ENCODE peak calls at places on chromosome 12, in nine cellular contexts. J, H, S, R, K, X, C, D and G are unnamed samples.

GRCh38 chr12:49636979-49637378 is 13.6 kb downstream of the PRPF40B start:
- DNase-seq in J (peak), H (no peak), S (no peak), R (peak), K (peak), X (peak), C (peak), D (peak), G (peak)

GRCh38 chr12:10235761-10236631 is 23.3 kb downstream of the GABARAPL1 start:
- DNase-seq in J (no peak), H (no peak), S (no peak), R (peak), K (peak), X (no peak), C (no peak), D (no peak), G (peak)

GRCh38 chr12:55829967-55830600 is 697 bp upstream of the DNAJC14 start:
- DNase-seq in J (no peak), H (peak), S (no peak), R (no peak), K (peak), X (no peak), C (no peak), D (no peak), G (peak)

GRCh38 chr12:96447256-96447655 is 42.1 kb upstream of the CFAP54 start:
- DNase-seq in J (no peak), H (no peak), S (no peak), R (no peak), K (no peak), X (no peak), C (no peak), D (no peak), G (no peak)

GRCh38 chr12:92028039-92028709 is 117.5 kb downstream of the BTG1 start:
- DNase-seq in J (no peak), H (no peak), S (no peak), R (peak), K (no peak), X (peak), C (no peak), D (peak), G (no peak)

GRCh38 chr12:121990692-121991603 is 30.7 kb upstream of the BCL7A start:
- DNase-seq in J (no peak), H (no peak), S (peak), R (peak), K (no peak), X (no peak), C (no peak), D (no peak), G (peak)

GRCh38 chr12:120620624-120621023 is 19.8 kb upstream of the CABP1 start:
- DNase-seq in J (no peak), H (no peak), S (no peak), R (no peak), K (no peak), X (peak), C (no peak), D (no peak), G (no peak)

GRCh38 chr12:6372403-6373003 is 2.9 kb downstream of the SCNN1A start:
- DNase-seq in J (peak), H (no peak), S (no peak), R (peak), K (peak), X (peak), C (peak), D (peak), G (no peak)

GRCh38 chr12:38892090-38892786 is 13.2 kb downstream of the CPNE8 start:
- DNase-seq in J (no peak), H (peak), S (peak), R (no peak), K (no peak), X (peak), C (no peak), D (no peak), G (no peak)

GRCh38 chr12:59005195-59005961 is 85.1 kb upstream of the LRIG3 start:
- DNase-seq in J (no peak), H (no peak), S (no peak), R (peak), K (no peak), X (no peak), C (no peak), D (peak), G (no peak)

GRCh38 chr12:106248849-106249371 is 1.1 kb upstream of the CKAP4 start:
- DNase-seq in J (no peak), H (no peak), S (peak), R (peak), K (no peak), X (peak), C (peak), D (no peak), G (no peak)

GRCh38 chr12:132866251-132866828 is 21.1 kb downstream of the CHFR start:
- DNase-seq in J (peak), H (no peak), S (no peak), R (peak), K (peak), X (peak), C (peak), D (peak), G (no peak)

GRCh38 chr12:79698966-79699365 is 8.2 kb upstream of the PAWR start:
- DNase-seq in J (no peak), H (no peak), S (no peak), R (no peak), K (no peak), X (no peak), C (no peak), D (no peak), G (no peak)

GRCh38 chr12:131850856-131851559 is 22.8 kb downstream of the MMP17 start:
- DNase-seq in J (no peak), H (peak), S (peak), R (no peak), K (no peak), X (no peak), C (no peak), D (no peak), G (no peak)

GRCh38 chr12:8860165-8860961 is 37.9 kb downstream of the A2ML1 start:
- DNase-seq in J (peak), H (no peak), S (peak), R (peak), K (peak), X (peak), C (peak), D (no peak), G (peak)

GRCh38 chr12:96247567-96247962 is 53.4 kb downstream of the ELK3 start:
- DNase-seq in J (no peak), H (no peak), S (no peak), R (peak), K (no peak), X (peak), C (no peak), D (no peak), G (no peak)

GRCh38 chr12:57430117-57430930 is 519 bp downstream of the R3HDM2 start:
- DNase-seq in J (peak), H (peak), S (no peak), R (peak), K (peak), X (peak), C (peak), D (no peak), G (no peak)

GRCh38 chr12:110347767-110348166 is 55.7 kb downstream of the ANAPC7 start:
- DNase-seq in J (no peak), H (no peak), S (no peak), R (no peak), K (no peak), X (no peak), C (no peak), D (no peak), G (no peak)
- TF ChIP-seq CTCF in J (no peak), H (no peak), S (no peak), R (no peak), K (no peak), X (no peak), C (no peak), D (no peak), G (no peak)

GRCh38 chr12:51025182-51025747 is 919 bp downstream of the SLC11A2 start:
- DNase-seq in J (no peak), H (no peak), S (peak), R (peak), K (no peak), X (no peak), C (no peak), D (no peak), G (no peak)

GRCh38 chr12:51027342-51027835 is 1.2 kb upstream of the SLC11A2 start:
- DNase-seq in J (no peak), H (no peak), S (no peak), R (no peak), K (no peak), X (no peak), C (no peak), D (no peak), G (no peak)

GRCh38 chr12:51028811-51029146 is 2.6 kb upstream of the SLC11A2 start:
- DNase-seq in J (no peak), H (no peak), S (no peak), R (no peak), K (no peak), X (peak), C (no peak), D (no peak), G (no peak)

GRCh38 chr12:51025748-51026654 is at the start of gene SLC11A2:
- DNase-seq in J (peak), H (peak), S (peak), R (peak), K (peak), X (peak), C (peak), D (peak), G (peak)

DNA sequence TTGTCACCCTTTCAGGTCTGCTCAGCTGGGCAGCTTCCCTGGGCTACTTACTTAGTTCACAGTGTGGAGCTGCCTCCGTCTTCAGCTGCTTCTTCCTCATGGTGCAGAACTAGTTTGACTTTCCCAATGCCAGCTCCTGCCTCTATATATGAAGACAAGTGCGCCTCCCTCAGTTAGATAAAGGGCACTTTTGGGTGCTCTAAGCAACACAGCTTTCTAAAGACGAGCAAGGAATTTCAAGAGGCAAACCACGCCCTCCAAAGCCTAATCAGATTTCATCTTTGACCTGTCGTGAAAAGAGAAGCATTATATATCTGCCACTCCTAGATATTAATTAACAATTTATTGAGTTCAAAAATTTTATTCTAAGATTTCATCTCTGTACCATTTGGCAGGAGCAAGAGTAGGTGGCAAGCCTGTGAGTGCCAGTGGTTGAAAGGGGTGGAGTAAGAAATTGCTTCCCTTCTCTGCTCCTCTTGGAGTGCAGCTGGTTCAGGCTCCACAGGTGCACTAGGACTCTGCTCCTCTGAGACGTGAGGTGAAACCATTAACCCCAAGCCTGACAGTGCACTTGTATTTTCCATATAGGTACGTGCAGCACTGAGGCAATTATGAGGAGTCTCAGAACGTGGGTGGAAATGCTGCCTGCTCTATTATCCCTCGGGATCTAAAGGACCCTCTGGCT is 2.1 kb upstream of the SLC11A2 start:
- DNase-seq in J (peak), H (no peak), S (no peak), R (peak), K (peak), X (peak), C (peak), D (no peak), G (no peak)
- TF ChIP-seq CTCF in J (peak), H (peak), S (peak), R (peak), K (peak), X (peak), C (peak), D (peak), G (peak)

GRCh38 chr12:112980491-112981158 is 2.3 kb downstream of the OAS2 start:
- DNase-seq in J (no peak), H (no peak), S (no peak), R (no peak), K (no peak), X (no peak), C (no peak), D (no peak), G (no peak)
- TF ChIP-seq CTCF in J (no peak), H (no peak), S (no peak), R (no peak), K (no peak), X (no peak), C (no peak), D (no peak), G (no peak)

GRCh38 chr12:103780992-103781391 is 60.0 kb downstream of the NT5DC3 start:
- DNase-seq in J (no peak), H (no peak), S (no peak), R (no peak), K (no peak), X (no peak), C (no peak), D (no peak), G (no peak)

GRCh38 chr12:103785243-103786031 is 55.6 kb downstream of the NT5DC3 start:
- DNase-seq in J (no peak), H (no peak), S (no peak), R (no peak), K (no peak), X (no peak), C (no peak), D (no peak), G (no peak)

GRCh38 chr12:103786201-103786600 is 54.8 kb downstream of the NT5DC3 start:
- DNase-seq in J (no peak), H (no peak), S (no peak), R (no peak), K (no peak), X (no peak), C (no peak), D (no peak), G (no peak)

GRCh38 chr12:103782399-103782798 is 58.6 kb downstream of the NT5DC3 start:
- DNase-seq in J (no peak), H (no peak), S (no peak), R (no peak), K (no peak), X (no peak), C (no peak), D (no peak), G (no peak)

DNA sequence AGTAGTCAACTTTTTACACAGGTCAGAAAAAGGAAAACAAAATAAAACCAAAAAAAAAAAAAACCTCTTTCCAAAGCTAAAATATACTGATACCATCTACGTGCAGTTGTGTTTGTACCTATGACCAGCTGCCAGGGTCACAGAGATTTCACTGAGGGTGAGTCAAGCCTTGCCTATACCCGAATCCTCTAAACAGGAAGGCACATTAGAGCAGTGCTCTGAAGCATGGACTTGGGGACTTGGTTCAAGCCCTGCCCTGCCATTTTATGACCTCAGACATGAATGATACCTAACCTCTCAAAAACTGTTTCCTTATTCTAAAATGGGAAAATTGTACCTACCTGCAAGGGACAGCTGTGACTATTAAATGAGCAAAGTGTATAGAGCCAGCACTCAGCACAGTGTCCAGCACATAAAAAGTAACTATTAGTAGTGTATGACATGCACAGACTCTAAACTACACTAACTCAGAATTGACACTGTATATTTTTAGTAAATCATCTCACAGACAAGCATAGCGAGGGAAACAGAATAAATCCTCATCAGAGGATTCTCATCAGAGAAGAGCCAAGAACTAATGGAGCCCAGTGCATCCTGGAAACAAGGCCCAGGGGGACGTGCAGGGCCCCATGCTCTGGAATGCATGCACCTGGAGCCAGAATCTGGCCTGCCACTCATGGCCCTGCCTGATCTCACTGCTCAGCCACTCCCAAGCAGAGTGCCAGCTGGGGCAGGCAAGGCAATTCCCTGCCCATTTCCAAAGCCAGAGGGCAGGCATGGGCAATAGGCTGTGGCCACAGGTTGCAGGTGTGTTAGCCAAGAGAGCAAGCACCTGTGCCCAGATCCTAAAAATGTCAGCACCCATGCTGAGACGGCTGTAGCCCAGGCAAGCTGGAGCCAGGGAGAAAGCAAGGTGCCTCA is 57.0 kb downstream of the NT5DC3 start:
- DNase-seq in J (no peak), H (peak), S (no peak), R (no peak), K (no peak), X (peak), C (no peak), D (no peak), G (no peak)
- TF ChIP-seq CTCF in J (no peak), H (peak), S (no peak), R (no peak), K (no peak), X (no peak), C (no peak), D (no peak), G (no peak)

GRCh38 chr12:643478-644292 is 19.6 kb downstream of the NINJ2 start:
- DNase-seq in J (no peak), H (no peak), S (no peak), R (no peak), K (peak), X (no peak), C (no peak), D (no peak), G (no peak)
- TF ChIP-seq CTCF in J (no peak), H (no peak), S (no peak), R (no peak), K (no peak), X (no peak), C (no peak), D (no peak), G (no peak)

DNA sequence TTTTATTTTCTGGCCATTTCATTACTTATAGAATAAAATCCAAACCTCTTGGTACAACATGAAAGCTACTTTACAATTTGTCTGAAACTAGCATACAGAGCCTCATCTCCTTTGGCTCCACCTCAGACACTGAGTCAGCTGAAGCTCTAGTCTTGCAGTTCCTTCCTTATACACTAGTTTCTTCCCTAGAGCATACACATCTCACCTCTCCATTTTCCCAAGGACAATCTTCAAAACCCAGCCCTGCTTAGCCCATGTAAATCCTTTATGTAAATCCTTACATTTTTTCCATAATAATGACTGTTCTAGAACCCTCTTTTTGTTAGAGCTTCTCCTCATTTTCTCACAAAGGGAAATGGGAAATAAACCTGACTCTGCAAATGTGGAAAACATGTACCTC is 463.4 kb downstream of the SLC16A7 start:
- DNase-seq in J (no peak), H (no peak), S (no peak), R (no peak), K (peak), X (no peak), C (no peak), D (no peak), G (no peak)
- TF ChIP-seq CTCF in J (no peak), H (no peak), S (no peak), R (peak), K (no peak), X (peak), C (no peak), D (no peak), G (no peak)